ENCODE peak calls at places on chromosomes 13 and 19, in five cellular contexts. One of them, this sample, is unnamed.

GRCh38 chr13:105139380-105140285 is 1395.8 kb downstream of the EFNB2 start:
- DNase-seq in HCT116: peak
- DNase-seq in GM12878: peak
- DNase-seq in HepG2: peak
- DNase-seq in K562: no peak
- DNase-seq in this sample: peak

GRCh38 chr19:31347356-31347755 is 1.9 kb downstream of the TSHZ3 start:
- DNase-seq in HCT116: no peak
- DNase-seq in HepG2: no peak
- DNase-seq in K562: no peak
- DNase-seq in GM12878: no peak
- DNase-seq in this sample: no peak

GRCh38 chr19:4369888-4370260 is 26.5 kb downstream of the MPND start:
- DNase-seq in HepG2: no peak
- DNase-seq in HCT116: no peak
- DNase-seq in K562: no peak
- DNase-seq in GM12878: no peak
- DNase-seq in this sample: peak

GRCh38 chr19:19368087-19368486 is 37.4 kb upstream of the GATAD2A start:
- DNase-seq in GM12878: no peak
- DNase-seq in HepG2: no peak
- DNase-seq in K562: no peak
- DNase-seq in HCT116: no peak
- DNase-seq in this sample: no peak

GRCh38 chr13:20702530-20702929 is 969 bp upstream of the IL17D start:
- DNase-seq in HepG2: no peak
- DNase-seq in GM12878: no peak
- DNase-seq in HCT116: no peak
- DNase-seq in K562: no peak
- DNase-seq in this sample: peak

GRCh38 chr19:54668353-54668752 is 5.6 kb downstream of the LILRB4 start:
- DNase-seq in HCT116: no peak
- DNase-seq in HepG2: no peak
- DNase-seq in K562: no peak
- DNase-seq in GM12878: no peak
- DNase-seq in this sample: no peak

GRCh38 chr13:100892981-100893380 is 218.4 kb upstream of the TMTC4 start:
- DNase-seq in HepG2: no peak
- DNase-seq in HCT116: no peak
- DNase-seq in K562: no peak
- DNase-seq in GM12878: no peak
- DNase-seq in this sample: no peak

GRCh38 chr19:49691243-49692101 is 556 bp downstream of the CPT1C start:
- DNase-seq in K562: no peak
- DNase-seq in GM12878: no peak
- DNase-seq in HCT116: no peak
- DNase-seq in HepG2: no peak
- DNase-seq in this sample: peak

GRCh38 chr13:106690779-106691178 is 122.8 kb upstream of the ARGLU1 start:
- DNase-seq in HCT116: no peak
- DNase-seq in GM12878: no peak
- DNase-seq in K562: no peak
- DNase-seq in HepG2: no peak
- DNase-seq in this sample: peak

GRCh38 chr13:29830000-29830399 is 20.4 kb downstream of the UBL3 start:
- DNase-seq in K562: no peak
- DNase-seq in HCT116: no peak
- DNase-seq in GM12878: no peak
- DNase-seq in HepG2: no peak
- DNase-seq in this sample: no peak

GRCh38 chr13:25733061-25733491 is 318.7 kb downstream of the SHISA2 start:
- DNase-seq in HCT116: no peak
- DNase-seq in K562: no peak
- DNase-seq in GM12878: no peak
- DNase-seq in HepG2: no peak
- DNase-seq in this sample: no peak

GRCh38 chr13:114123448-114123847 is 9.0 kb downstream of the RASA3 start:
- DNase-seq in HCT116: no peak
- DNase-seq in HepG2: no peak
- DNase-seq in K562: no peak
- DNase-seq in GM12878: no peak
- DNase-seq in this sample: no peak

GRCh38 chr13:31234729-31235128 is 35.0 kb downstream of the B3GLCT start:
- DNase-seq in K562: no peak
- DNase-seq in GM12878: no peak
- DNase-seq in HepG2: peak
- DNase-seq in HCT116: no peak
- DNase-seq in this sample: no peak

GRCh38 chr19:47362321-47362720 is 13.2 kb downstream of the DHX34 start:
- DNase-seq in K562: no peak
- DNase-seq in HCT116: no peak
- DNase-seq in GM12878: no peak
- DNase-seq in HepG2: no peak
- DNase-seq in this sample: no peak

GRCh38 chr19:47357788-47358680 is 8.9 kb downstream of the DHX34 start:
- DNase-seq in GM12878: no peak
- DNase-seq in HCT116: no peak
- DNase-seq in HepG2: peak
- DNase-seq in K562: no peak
- DNase-seq in this sample: no peak

GRCh38 chr19:47363758-47364529 is 14.8 kb downstream of the DHX34 start:
- DNase-seq in HepG2: no peak
- DNase-seq in GM12878: no peak
- DNase-seq in K562: no peak
- DNase-seq in HCT116: no peak
- DNase-seq in this sample: peak
- TF ChIP-seq MAX in HepG2: no peak
- TF ChIP-seq MAX in GM12878: no peak
- TF ChIP-seq MAX in K562: no peak
- TF ChIP-seq MAX in HCT116: no peak
- TF ChIP-seq MAX in this sample: peak

DNA sequence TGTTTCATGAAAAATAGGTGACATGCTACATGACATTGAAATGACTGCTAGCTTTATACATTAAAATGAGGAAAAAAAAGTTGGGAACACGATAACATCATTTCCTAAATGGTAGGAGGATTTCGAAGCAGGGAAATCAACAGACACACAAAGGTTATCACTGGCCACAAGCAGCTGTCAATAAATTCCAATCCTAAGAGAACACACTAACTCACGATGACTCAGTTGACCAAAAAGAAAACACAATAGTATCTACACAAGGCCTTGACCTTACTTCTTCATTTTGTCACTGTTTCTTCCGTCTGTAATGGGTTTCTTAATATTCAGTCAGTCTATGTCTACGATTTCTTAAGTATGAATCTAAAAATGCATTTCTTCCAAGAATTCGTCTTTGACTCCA is 36.5 kb downstream of the STARD13 start:
- DNase-seq in HCT116: peak
- DNase-seq in K562: no peak
- DNase-seq in GM12878: no peak
- DNase-seq in HepG2: no peak
- DNase-seq in this sample: peak
- H3K4me2 ChIP-seq in HCT116: peak
- H3K4me2 ChIP-seq in K562: no peak
- H3K4me2 ChIP-seq in GM12878: no peak
- H3K4me2 ChIP-seq in HepG2: no peak
- H3K4me2 ChIP-seq in this sample: peak

DNA sequence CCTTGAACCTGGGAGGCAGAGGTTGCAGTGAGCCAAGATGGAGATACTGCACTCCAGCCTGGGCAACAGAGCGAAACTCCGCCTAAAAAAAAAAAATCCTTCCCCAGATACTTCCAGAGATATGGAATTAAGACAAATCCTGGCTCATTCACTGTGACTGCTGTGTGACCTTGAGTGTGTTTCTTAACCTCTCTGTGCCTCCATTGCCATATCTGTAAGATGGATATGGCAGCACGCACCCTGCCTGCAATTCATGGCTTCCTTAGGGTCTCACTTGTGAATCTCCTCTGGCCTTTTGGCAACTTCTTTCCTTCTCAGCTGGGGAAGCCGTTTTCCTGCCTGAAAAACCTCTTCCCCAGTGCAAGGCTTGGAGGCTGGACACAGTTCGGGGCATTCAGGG is 33.8 kb upstream of the ONECUT3 start:
- DNase-seq in GM12878: no peak
- DNase-seq in HCT116: no peak
- DNase-seq in K562: no peak
- DNase-seq in HepG2: no peak
- DNase-seq in this sample: no peak
- TF ChIP-seq EZH2 in GM12878: no peak
- TF ChIP-seq EZH2 in HCT116: no peak
- TF ChIP-seq EZH2 in K562: no peak
- TF ChIP-seq EZH2 in HepG2: no peak
- TF ChIP-seq EZH2 in this sample: no peak

DNA sequence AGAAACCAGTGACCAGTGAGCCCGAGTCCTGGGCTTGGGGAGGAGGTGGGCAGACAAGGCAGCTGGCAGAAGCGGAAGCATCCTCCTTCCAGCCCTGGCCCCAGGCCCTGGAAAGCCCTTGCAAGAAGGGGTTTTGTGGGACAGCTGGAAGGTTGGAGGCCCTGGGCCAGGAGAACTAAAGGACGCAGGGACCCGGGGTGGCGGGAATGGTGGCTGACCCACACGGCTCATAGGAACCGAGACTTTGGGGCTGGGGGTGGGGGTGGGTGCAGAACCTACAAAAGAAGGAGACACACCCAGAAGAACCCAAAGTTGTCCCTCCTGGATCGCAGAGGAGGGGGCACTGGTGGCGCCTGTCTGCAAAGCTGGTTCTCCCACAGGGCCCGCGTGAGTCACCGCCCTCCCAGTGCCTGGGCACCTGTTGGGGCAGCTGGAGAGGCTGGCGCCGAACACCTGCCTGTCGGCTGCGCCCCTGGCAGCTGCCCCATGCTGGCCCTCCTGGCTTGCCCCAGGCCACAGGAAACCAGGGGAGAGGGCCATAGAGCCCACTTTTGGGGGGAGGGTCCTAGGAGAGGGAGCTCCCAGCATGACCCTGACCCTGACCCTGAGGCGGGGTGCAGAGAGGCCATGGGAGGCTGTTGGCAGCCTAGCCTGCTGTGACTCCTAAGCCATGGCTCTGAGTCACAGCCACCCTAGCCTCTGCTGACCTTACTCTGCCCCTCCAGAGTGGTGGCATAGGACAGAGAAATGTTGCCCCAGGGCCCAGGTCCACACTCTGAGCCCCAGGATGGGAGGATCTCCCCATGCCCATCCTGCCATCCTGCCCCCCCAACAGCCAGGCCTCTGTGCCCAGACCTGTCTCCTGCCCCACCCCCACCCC is 768 bp downstream of the DMPK start:
- DNase-seq in HepG2: no peak
- DNase-seq in GM12878: no peak
- DNase-seq in HCT116: no peak
- DNase-seq in K562: no peak
- DNase-seq in this sample: no peak
- TF ChIP-seq MAX in HepG2: no peak
- TF ChIP-seq MAX in GM12878: no peak
- TF ChIP-seq MAX in HCT116: peak
- TF ChIP-seq MAX in K562: no peak
- TF ChIP-seq MAX in this sample: no peak

DNA sequence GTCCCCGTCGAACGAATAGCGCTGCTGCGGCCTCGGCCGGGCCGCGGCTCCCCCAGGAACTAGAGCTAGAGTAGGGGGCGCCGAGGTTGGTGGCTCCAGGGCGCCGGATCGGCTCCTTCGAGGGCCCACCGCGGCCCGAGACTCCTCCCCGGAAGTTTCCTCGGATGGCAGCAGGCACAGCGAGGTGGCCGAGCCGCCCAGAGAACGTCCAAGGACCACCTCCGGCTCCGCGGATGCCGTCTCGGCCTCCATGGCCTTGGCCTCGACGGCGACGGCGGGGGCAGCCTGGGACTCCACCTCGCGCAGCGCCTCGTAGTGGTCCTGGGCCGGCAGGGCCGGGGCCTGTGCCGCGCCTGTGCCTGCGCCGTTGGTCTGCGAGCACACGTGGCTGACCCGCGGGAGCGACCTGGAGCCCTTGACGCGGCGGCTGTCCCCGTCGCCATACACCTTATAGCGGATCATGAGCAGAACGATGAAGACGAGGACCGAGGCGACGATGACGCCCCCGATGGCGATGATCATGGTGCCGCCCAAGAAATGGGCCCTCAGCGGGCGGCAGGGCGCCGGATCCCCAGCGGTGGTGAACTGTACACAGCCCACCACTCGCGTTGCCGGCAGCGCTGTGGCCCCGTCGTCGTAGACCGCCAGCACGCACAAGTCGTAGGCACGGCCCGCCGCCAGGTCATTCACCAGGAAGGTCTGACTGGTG is 11.8 kb downstream of the IFNL1 start:
- DNase-seq in HCT116: no peak
- DNase-seq in K562: no peak
- DNase-seq in GM12878: no peak
- DNase-seq in HepG2: no peak
- DNase-seq in this sample: no peak
- H3K4me2 ChIP-seq in HCT116: no peak
- H3K4me2 ChIP-seq in K562: no peak
- H3K4me2 ChIP-seq in GM12878: no peak
- H3K4me2 ChIP-seq in HepG2: no peak
- H3K4me2 ChIP-seq in this sample: no peak

GRCh38 chr13:97275775-97276501 is 53.8 kb downstream of the MBNL2 start:
- DNase-seq in HepG2: no peak
- DNase-seq in HCT116: no peak
- DNase-seq in GM12878: no peak
- DNase-seq in K562: no peak
- DNase-seq in this sample: no peak
- TF ChIP-seq EZH2 in HepG2: no peak
- TF ChIP-seq EZH2 in HCT116: no peak
- TF ChIP-seq EZH2 in GM12878: no peak
- TF ChIP-seq EZH2 in K562: no peak
- TF ChIP-seq EZH2 in this sample: no peak

This sample was measured in endothelial cell of umbilical vein.